ENCODE peak calls at places on chromosomes 12 and 14, in five cellular contexts. One of them, this sample, is unnamed.

GRCh38 chr14:106843951-106844483 is 1317.6 kb downstream of the TMEM121 start:
- DNase-seq in brain microvascular endothelial cell: no peak
- DNase-seq in naive thymus-derived CD4-positive, alpha-beta T cell: peak
- DNase-seq in GM12864: no peak
- DNase-seq in A549: peak
- DNase-seq in this sample: no peak

GRCh38 chr14:91985521-91986255 is 38.2 kb upstream of the FBLN5 start:
- DNase-seq in brain microvascular endothelial cell: no peak
- DNase-seq in naive thymus-derived CD4-positive, alpha-beta T cell: no peak
- DNase-seq in GM12864: no peak
- DNase-seq in A549: no peak
- DNase-seq in this sample: no peak

GRCh38 chr14:54535126-54535525 is 25.4 kb downstream of the CGRRF1 start:
- DNase-seq in brain microvascular endothelial cell: no peak
- DNase-seq in naive thymus-derived CD4-positive, alpha-beta T cell: no peak
- DNase-seq in GM12864: no peak
- DNase-seq in A549: no peak
- DNase-seq in this sample: no peak

GRCh38 chr12:42426733-42427132 is 100.8 kb downstream of the PPHLN1 start:
- DNase-seq in brain microvascular endothelial cell: peak
- DNase-seq in naive thymus-derived CD4-positive, alpha-beta T cell: no peak
- DNase-seq in GM12864: no peak
- DNase-seq in A549: peak
- DNase-seq in this sample: no peak

GRCh38 chr12:52496054-52496453 is 3.0 kb upstream of the KRT6A start:
- DNase-seq in brain microvascular endothelial cell: no peak
- DNase-seq in naive thymus-derived CD4-positive, alpha-beta T cell: no peak
- DNase-seq in GM12864: no peak
- DNase-seq in A549: no peak
- DNase-seq in this sample: no peak

GRCh38 chr12:40168868-40169267 is 55.9 kb upstream of the LRRK2 start:
- DNase-seq in brain microvascular endothelial cell: no peak
- DNase-seq in naive thymus-derived CD4-positive, alpha-beta T cell: no peak
- DNase-seq in GM12864: peak
- DNase-seq in A549: no peak
- DNase-seq in this sample: no peak

GRCh38 chr12:11347810-11348209 is 37.6 kb upstream of the PRB4 start:
- DNase-seq in brain microvascular endothelial cell: no peak
- DNase-seq in naive thymus-derived CD4-positive, alpha-beta T cell: no peak
- DNase-seq in GM12864: no peak
- DNase-seq in A549: peak
- DNase-seq in this sample: no peak

GRCh38 chr12:76863811-76864210 is 15.0 kb downstream of the CSRP2 start:
- DNase-seq in brain microvascular endothelial cell: no peak
- DNase-seq in naive thymus-derived CD4-positive, alpha-beta T cell: no peak
- DNase-seq in GM12864: no peak
- DNase-seq in A549: no peak
- DNase-seq in this sample: no peak

GRCh38 chr14:68975667-68976066 is 3.4 kb downstream of the ACTN1 start:
- DNase-seq in brain microvascular endothelial cell: peak
- DNase-seq in naive thymus-derived CD4-positive, alpha-beta T cell: no peak
- DNase-seq in GM12864: no peak
- DNase-seq in A549: no peak
- DNase-seq in this sample: peak

DNA sequence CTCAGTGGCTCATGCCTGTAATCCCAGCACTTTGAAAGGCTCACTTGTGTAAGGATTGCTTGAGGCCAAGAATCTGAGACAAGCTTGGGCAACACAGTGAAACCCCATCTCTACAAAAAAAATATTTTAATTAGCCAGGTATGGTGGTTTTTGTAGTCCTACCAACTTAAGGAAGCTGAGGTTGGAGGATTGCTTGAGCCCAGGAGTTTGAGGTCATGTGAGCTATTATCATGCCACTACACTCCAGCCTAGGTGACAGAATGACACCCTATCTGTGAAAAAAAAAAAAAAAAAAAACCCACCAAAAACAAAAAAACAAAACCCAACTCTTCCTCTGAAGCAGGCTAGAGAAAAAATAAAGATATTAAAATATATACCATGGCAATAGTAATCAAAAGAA is 41.2 kb downstream of the TMEM116 start:
- DNase-seq in brain microvascular endothelial cell: no peak
- DNase-seq in naive thymus-derived CD4-positive, alpha-beta T cell: no peak
- DNase-seq in GM12864: no peak
- DNase-seq in A549: no peak
- DNase-seq in this sample: no peak
- H3K4me3 ChIP-seq in brain microvascular endothelial cell: no peak
- H3K4me3 ChIP-seq in naive thymus-derived CD4-positive, alpha-beta T cell: no peak
- H3K4me3 ChIP-seq in GM12864: no peak
- H3K4me3 ChIP-seq in A549: no peak
- H3K4me3 ChIP-seq in this sample: no peak

DNA sequence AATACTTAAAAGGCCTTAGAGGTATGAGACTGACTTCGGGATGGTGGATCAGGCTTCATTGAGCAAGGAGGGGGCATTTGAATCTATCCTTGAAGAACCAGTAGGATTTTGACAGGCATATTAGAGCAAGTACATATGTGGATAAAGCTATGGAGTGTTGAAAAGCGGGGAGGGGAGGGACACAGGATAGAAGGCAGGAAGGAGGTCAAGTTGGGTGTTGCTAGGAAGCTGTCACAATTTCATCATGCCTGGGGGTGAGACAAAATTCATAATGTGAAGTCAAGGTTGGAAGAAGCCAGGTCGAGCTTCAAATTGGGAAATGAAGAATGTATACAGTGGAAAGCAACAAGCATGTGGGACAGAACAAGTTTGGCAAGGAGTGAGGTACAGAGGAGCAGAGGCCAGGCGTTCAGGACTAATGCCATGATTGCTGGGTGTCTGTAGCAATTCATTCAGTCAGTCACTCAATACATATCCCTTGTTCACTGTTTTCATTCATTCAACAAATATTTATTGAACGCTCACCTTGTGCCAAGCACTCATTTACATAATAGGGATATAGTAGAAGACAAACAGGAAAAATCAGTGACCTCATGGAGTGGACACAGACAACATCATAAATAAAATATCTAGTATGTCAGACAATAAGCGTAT is 58.3 kb upstream of the LTA4H start:
- DNase-seq in brain microvascular endothelial cell: no peak
- DNase-seq in naive thymus-derived CD4-positive, alpha-beta T cell: no peak
- DNase-seq in GM12864: no peak
- DNase-seq in A549: no peak
- DNase-seq in this sample: no peak
- H3K4me3 ChIP-seq in brain microvascular endothelial cell: no peak
- H3K4me3 ChIP-seq in naive thymus-derived CD4-positive, alpha-beta T cell: no peak
- H3K4me3 ChIP-seq in GM12864: no peak
- H3K4me3 ChIP-seq in A549: no peak
- H3K4me3 ChIP-seq in this sample: no peak

GRCh38 chr12:55831407-55831880 is 2.1 kb upstream of the DNAJC14 start:
- DNase-seq in brain microvascular endothelial cell: no peak
- DNase-seq in naive thymus-derived CD4-positive, alpha-beta T cell: no peak
- DNase-seq in GM12864: no peak
- DNase-seq in A549: no peak
- DNase-seq in this sample: no peak
- H3K4me3 ChIP-seq in brain microvascular endothelial cell: peak
- H3K4me3 ChIP-seq in naive thymus-derived CD4-positive, alpha-beta T cell: peak
- H3K4me3 ChIP-seq in GM12864: no peak
- H3K4me3 ChIP-seq in A549: peak
- H3K4me3 ChIP-seq in this sample: peak

GRCh38 chr12:34290191-34290995 is 268.1 kb downstream of the ALG10 start:
- DNase-seq in brain microvascular endothelial cell: no peak
- DNase-seq in naive thymus-derived CD4-positive, alpha-beta T cell: no peak
- DNase-seq in GM12864: no peak
- DNase-seq in A549: peak
- DNase-seq in this sample: no peak

GRCh38 chr12:34288963-34289345 is 266.7 kb downstream of the ALG10 start:
- DNase-seq in brain microvascular endothelial cell: no peak
- DNase-seq in naive thymus-derived CD4-positive, alpha-beta T cell: no peak
- DNase-seq in GM12864: no peak
- DNase-seq in A549: no peak
- DNase-seq in this sample: no peak

GRCh38 chr12:34287986-34288962 is 266.0 kb downstream of the ALG10 start:
- DNase-seq in brain microvascular endothelial cell: no peak
- DNase-seq in naive thymus-derived CD4-positive, alpha-beta T cell: no peak
- DNase-seq in GM12864: no peak
- DNase-seq in A549: no peak
- DNase-seq in this sample: no peak

GRCh38 chr12:34291001-34291400 is 268.7 kb downstream of the ALG10 start:
- DNase-seq in brain microvascular endothelial cell: no peak
- DNase-seq in naive thymus-derived CD4-positive, alpha-beta T cell: no peak
- DNase-seq in GM12864: no peak
- DNase-seq in A549: no peak
- DNase-seq in this sample: no peak

DNA sequence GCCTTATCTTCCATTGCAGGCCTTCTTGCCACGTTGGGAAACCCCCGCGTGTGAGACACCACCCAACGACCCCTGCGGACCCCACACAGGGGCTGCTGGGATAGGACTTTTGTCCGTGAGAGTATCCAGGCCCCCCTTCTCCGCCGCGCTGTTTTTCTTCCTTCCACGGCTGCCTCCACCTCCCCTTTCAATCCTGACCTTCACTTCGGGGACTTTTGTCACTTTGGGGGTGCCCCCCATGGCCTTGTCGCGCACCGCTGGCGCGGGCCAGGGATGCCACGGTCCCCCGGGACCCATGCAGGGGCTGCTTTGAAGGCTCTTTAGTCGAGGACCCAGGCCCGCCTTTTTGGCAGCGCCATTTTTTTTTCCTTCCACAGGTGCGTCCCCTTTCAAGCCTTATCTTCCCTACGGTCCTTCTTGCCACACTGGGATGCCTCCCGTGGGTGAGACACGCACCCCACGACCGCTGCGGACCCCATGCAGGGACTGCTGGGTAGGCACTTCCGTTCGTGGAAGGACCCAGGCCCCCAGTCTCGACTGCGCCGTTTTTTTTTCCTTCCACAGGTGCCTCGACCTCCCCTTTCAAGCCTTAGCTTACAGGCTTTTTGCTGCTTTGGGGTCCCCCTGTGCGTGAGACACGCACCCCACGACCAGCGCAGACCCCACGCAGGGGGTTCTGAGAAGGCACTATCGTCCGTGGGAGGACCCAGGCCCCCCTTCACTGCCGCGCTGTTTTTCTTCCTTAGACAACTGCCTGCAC is 267.3 kb downstream of the ALG10 start:
- DNase-seq in brain microvascular endothelial cell: no peak
- DNase-seq in naive thymus-derived CD4-positive, alpha-beta T cell: no peak
- DNase-seq in GM12864: no peak
- DNase-seq in A549: no peak
- DNase-seq in this sample: no peak
- H3K4me3 ChIP-seq in brain microvascular endothelial cell: no peak
- H3K4me3 ChIP-seq in naive thymus-derived CD4-positive, alpha-beta T cell: no peak
- H3K4me3 ChIP-seq in GM12864: no peak
- H3K4me3 ChIP-seq in A549: peak
- H3K4me3 ChIP-seq in this sample: no peak

GRCh38 chr12:131907379-131908081 is 13.1 kb downstream of the ULK1 start:
- DNase-seq in brain microvascular endothelial cell: no peak
- DNase-seq in naive thymus-derived CD4-positive, alpha-beta T cell: no peak
- DNase-seq in GM12864: no peak
- DNase-seq in A549: no peak
- DNase-seq in this sample: no peak

GRCh38 chr12:131903270-131904255 is 9.1 kb downstream of the ULK1 start:
- DNase-seq in brain microvascular endothelial cell: no peak
- DNase-seq in naive thymus-derived CD4-positive, alpha-beta T cell: no peak
- DNase-seq in GM12864: no peak
- DNase-seq in A549: no peak
- DNase-seq in this sample: no peak

GRCh38 chr12:131905081-131905639 is 10.7 kb downstream of the ULK1 start:
- DNase-seq in brain microvascular endothelial cell: no peak
- DNase-seq in naive thymus-derived CD4-positive, alpha-beta T cell: no peak
- DNase-seq in GM12864: no peak
- DNase-seq in A549: no peak
- DNase-seq in this sample: no peak

GRCh38 chr12:131904346-131904745 is 9.9 kb downstream of the ULK1 start:
- DNase-seq in brain microvascular endothelial cell: no peak
- DNase-seq in naive thymus-derived CD4-positive, alpha-beta T cell: no peak
- DNase-seq in GM12864: no peak
- DNase-seq in A549: no peak
- DNase-seq in this sample: no peak

GRCh38 chr12:131905640-131906091 is 11.2 kb downstream of the ULK1 start:
- DNase-seq in brain microvascular endothelial cell: no peak
- DNase-seq in naive thymus-derived CD4-positive, alpha-beta T cell: no peak
- DNase-seq in GM12864: no peak
- DNase-seq in A549: no peak
- DNase-seq in this sample: no peak
- H3K4me3 ChIP-seq in brain microvascular endothelial cell: no peak
- H3K4me3 ChIP-seq in naive thymus-derived CD4-positive, alpha-beta T cell: no peak
- H3K4me3 ChIP-seq in GM12864: no peak
- H3K4me3 ChIP-seq in A549: no peak
- H3K4me3 ChIP-seq in this sample: no peak

DNA sequence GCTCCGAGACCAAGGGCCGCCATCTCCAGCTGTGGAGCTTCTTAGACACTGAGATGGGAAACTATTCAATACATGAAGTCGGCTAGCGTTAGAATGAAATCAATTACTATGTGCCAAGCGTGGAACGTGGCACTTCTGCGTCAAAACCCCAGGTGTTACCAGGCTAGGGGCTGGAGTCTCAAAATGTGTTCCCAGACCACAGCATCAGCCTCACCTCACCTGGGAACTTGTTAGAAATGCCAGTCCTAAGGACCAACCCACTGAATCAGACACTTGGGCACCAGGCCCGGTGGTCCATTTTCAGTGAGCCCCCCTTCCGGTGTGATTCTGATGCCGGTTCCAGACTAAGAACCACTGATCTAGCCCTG is 5.0 kb upstream of the SETD1B start:
- DNase-seq in brain microvascular endothelial cell: no peak
- DNase-seq in naive thymus-derived CD4-positive, alpha-beta T cell: no peak
- DNase-seq in GM12864: no peak
- DNase-seq in A549: no peak
- DNase-seq in this sample: no peak
- H3K4me3 ChIP-seq in brain microvascular endothelial cell: peak
- H3K4me3 ChIP-seq in naive thymus-derived CD4-positive, alpha-beta T cell: peak
- H3K4me3 ChIP-seq in GM12864: no peak
- H3K4me3 ChIP-seq in A549: peak
- H3K4me3 ChIP-seq in this sample: peak

GRCh38 chr12:111687255-111687654 is 1.4 kb downstream of the ACAD10 start:
- DNase-seq in brain microvascular endothelial cell: no peak
- DNase-seq in naive thymus-derived CD4-positive, alpha-beta T cell: no peak
- DNase-seq in GM12864: no peak
- DNase-seq in A549: peak
- DNase-seq in this sample: no peak
- H3K4me3 ChIP-seq in brain microvascular endothelial cell: no peak
- H3K4me3 ChIP-seq in naive thymus-derived CD4-positive, alpha-beta T cell: no peak
- H3K4me3 ChIP-seq in GM12864: peak
- H3K4me3 ChIP-seq in A549: no peak
- H3K4me3 ChIP-seq in this sample: no peak